ENCODE peak calls at places on chromosomes 13 and 19, in eight cellular contexts. I, P, D, K, N, Q, Y and V are unnamed samples.

GRCh38 chr19:14177496-14178074 is 28.4 kb downstream of the ADGRL1 start:
- DNase-seq in P (no peak), N (no peak), K (no peak), D (no peak), Y (no peak), Q (no peak), I (no peak), V (no peak)

GRCh38 chr13:21849323-21849722 is 178.4 kb downstream of the FGF9 start:
- DNase-seq in P (peak; percentile 11), D (no peak), I (no peak), K (no peak), Y (no peak), N (no peak), Q (peak; percentile 4), V (no peak)

GRCh38 chr13:24097667-24098066 is 62.9 kb upstream of the SPATA13 start:
- DNase-seq in Q (peak; percentile 11), D (no peak), K (no peak), P (no peak), N (no peak), I (peak; percentile 9), Y (no peak), V (no peak)

GRCh38 chr13:35888327-35888940 is 242.7 kb downstream of the DCLK1 start:
- DNase-seq in Y (no peak), Q (no peak), P (peak; percentile 40), N (no peak), I (no peak), D (no peak), K (no peak), V (no peak)

GRCh38 chr13:43132228-43132627 is 108.8 kb downstream of the DNAJC15 start:
- DNase-seq in K (no peak), P (peak; percentile 49), D (peak; percentile 53), I (no peak), Y (no peak), Q (no peak), N (no peak), V (no peak)

GRCh38 chr19:11142528-11143171 is 12.9 kb downstream of the SPC24 start:
- DNase-seq in N (peak; percentile 82), Y (no peak), K (peak; percentile 19), Q (no peak), I (no peak), D (peak; percentile 96), P (no peak), V (no peak)

GRCh38 chr19:4010808-4011110 is 3.2 kb downstream of the PIAS4 start:
- DNase-seq in I (no peak), P (no peak), K (no peak), Y (no peak), D (no peak), Q (no peak), N (no peak), V (no peak)

GRCh38 chr19:6260912-6261636 is 18.7 kb downstream of the MLLT1 start:
- DNase-seq in I (no peak), P (no peak), K (no peak), N (no peak), Y (no peak), D (no peak), Q (no peak), V (no peak)

GRCh38 chr19:43499042-43499441 is 5.5 kb downstream of the PHLDB3 start:
- DNase-seq in K (no peak), D (no peak), N (no peak), Q (no peak), Y (no peak), P (no peak), I (no peak), V (no peak)

GRCh38 chr13:32370805-32371204 is 55.5 kb downstream of the BRCA2 start:
- DNase-seq in I (no peak), N (no peak), D (no peak), Y (no peak), K (no peak), P (no peak), Q (no peak), V (no peak)

GRCh38 chr19:18167975-18168645 is 5.5 kb upstream of the IFI30 start:
- DNase-seq in D (no peak), N (no peak), K (peak; percentile 9), Y (peak; percentile 34), I (peak; percentile 54), P (no peak), Q (no peak), V (no peak)

GRCh38 chr13:107906131-107906530 is 309.2 kb downstream of the LIG4 start:
- DNase-seq in D (no peak), I (no peak), Q (no peak), K (no peak), P (no peak), Y (no peak), N (no peak), V (no peak)

GRCh38 chr13:41546372-41547252 is 89.3 kb downstream of the RGCC start:
- DNase-seq in K (no peak), P (no peak), Y (no peak), Q (no peak), D (peak; percentile 88), N (no peak), I (no peak), V (no peak)

GRCh38 chr19:13056052-13056660 is 46.5 kb downstream of the LYL1 start:
- DNase-seq in Y (no peak), P (no peak), Q (no peak), I (no peak), D (peak; percentile 93), K (no peak), N (peak; percentile 67), V (no peak)

GRCh38 chr19:48992571-48993174 is 436 bp downstream of the GYS1 start:
- DNase-seq in Y (no peak), I (no peak), K (no peak), P (no peak), D (no peak), Q (no peak), N (no peak), V (no peak)

GRCh38 chr19:2848625-2849024 is 7.3 kb downstream of the ZNF555 start:
- DNase-seq in P (no peak), D (no peak), K (no peak), Y (no peak), Q (no peak), I (no peak), N (peak; percentile 26), V (no peak)

GRCh38 chr13:37109080-37109678 is 3.7 kb upstream of the CSNK1A1L start:
- DNase-seq in D (peak; percentile 70), P (peak; percentile 45), N (peak; percentile 30), I (no peak), Y (no peak), Q (no peak), K (no peak), V (no peak)

GRCh38 chr13:39038569-39038898 is 278 bp downstream of the NHLRC3 start:
- DNase-seq in Y (no peak), N (no peak), K (no peak), Q (peak; percentile 32), D (no peak), P (no peak), I (peak; percentile 47), V (no peak)

GRCh38 chr13:74825170-74825948 is 656.6 kb downstream of the TBC1D4 start:
- DNase-seq in D (peak; percentile 64), I (no peak), Q (no peak), K (no peak), P (no peak), N (peak; percentile 26), Y (no peak), V (no peak)